ENCODE peak calls at places on chromosomes 6 and 20, in seven cellular contexts. L, E, B, O, P, Z and A are unnamed samples.

GRCh38 chr6:48184644-48185043 is 73.6 kb upstream of the PTCHD4 start:
- DNase-seq in L (no peak), E (no peak), B (no peak), O (peak), P (no peak), Z (no peak), A (peak)

GRCh38 chr6:168527451-168528210 is 86.6 kb downstream of the SMOC2 start:
- DNase-seq in L (no peak), E (no peak), B (peak), O (peak), P (no peak), Z (peak), A (no peak)

GRCh38 chr6:88535296-88535695 is 369.1 kb upstream of the CNR1 start:
- DNase-seq in L (no peak), E (no peak), B (no peak), O (no peak), P (peak), Z (no peak), A (no peak)

GRCh38 chr20:58557713-58558335 is 42.6 kb upstream of the APCDD1L start:
- DNase-seq in L (no peak), E (no peak), B (no peak), O (no peak), P (no peak), Z (no peak), A (peak)

GRCh38 chr6:137717074-137718073 is 149.7 kb upstream of the TNFAIP3 start:
- DNase-seq in L (no peak), E (no peak), B (no peak), O (no peak), P (peak), Z (peak), A (no peak)

GRCh38 chr6:150118642-150119041 is 24.2 kb upstream of the PPP1R14C start:
- DNase-seq in L (no peak), E (no peak), B (no peak), O (no peak), P (no peak), Z (no peak), A (no peak)

GRCh38 chr6:75852721-75853120 is 103.7 kb downstream of the MYO6 start:
- DNase-seq in L (no peak), E (no peak), B (peak), O (peak), P (peak), Z (peak), A (peak)

GRCh38 chr6:133093957-133094356 is 147.2 kb upstream of the EYA4 start:
- DNase-seq in L (no peak), E (no peak), B (no peak), O (no peak), P (no peak), Z (no peak), A (no peak)

GRCh38 chr6:34491091-34491430 is 25.2 kb downstream of the PACSIN1 start:
- DNase-seq in L (no peak), E (no peak), B (peak), O (peak), P (no peak), Z (peak), A (peak)

GRCh38 chr6:57097596-57097995 is 7.6 kb downstream of the ZNF451 start:
- DNase-seq in L (no peak), E (no peak), B (no peak), O (no peak), P (no peak), Z (no peak), A (no peak)

GRCh38 chr6:52284131-52284459 is 447 bp downstream of the MCM3 start:
- DNase-seq in L (peak), E (peak), B (no peak), O (peak), P (peak), Z (no peak), A (peak)

GRCh38 chr20:8777866-8778265 is 291.0 kb upstream of the PLCB4 start:
- DNase-seq in L (no peak), E (no peak), B (no peak), O (peak), P (no peak), Z (no peak), A (no peak)

GRCh38 chr20:32052090-32052791 is at the start of gene HCK:
- DNase-seq in L (peak), E (peak), B (no peak), O (no peak), P (peak), Z (no peak), A (no peak)

GRCh38 chr6:30227763-30228487 is 14.7 kb upstream of the TRIM26 start:
- DNase-seq in L (no peak), E (no peak), B (no peak), O (no peak), P (no peak), Z (no peak), A (no peak)

GRCh38 chr6:44002071-44002590 is 125.1 kb downstream of the MRPL14 start:
- DNase-seq in L (no peak), E (no peak), B (peak), O (no peak), P (no peak), Z (no peak), A (no peak)

GRCh38 chr6:79453558-79454042 is 83.6 kb downstream of the LCA5 start:
- DNase-seq in L (no peak), E (no peak), B (peak), O (peak), P (peak), Z (peak), A (peak)

GRCh38 chr20:661474-662288 is 8.7 kb upstream of the SRXN1 start:
- DNase-seq in L (no peak), E (no peak), B (no peak), O (no peak), P (no peak), Z (no peak), A (no peak)

GRCh38 chr20:664576-664975 is 11.0 kb downstream of the SCRT2 start:
- DNase-seq in L (no peak), E (no peak), B (no peak), O (no peak), P (no peak), Z (no peak), A (no peak)

GRCh38 chr20:663315-664090 is 10.5 kb upstream of the SRXN1 start:
- DNase-seq in L (no peak), E (no peak), B (peak), O (peak), P (no peak), Z (no peak), A (peak)

GRCh38 chr20:664151-664550 is 11.2 kb upstream of the SRXN1 start:
- DNase-seq in L (no peak), E (no peak), B (no peak), O (no peak), P (no peak), Z (no peak), A (no peak)

DNA sequence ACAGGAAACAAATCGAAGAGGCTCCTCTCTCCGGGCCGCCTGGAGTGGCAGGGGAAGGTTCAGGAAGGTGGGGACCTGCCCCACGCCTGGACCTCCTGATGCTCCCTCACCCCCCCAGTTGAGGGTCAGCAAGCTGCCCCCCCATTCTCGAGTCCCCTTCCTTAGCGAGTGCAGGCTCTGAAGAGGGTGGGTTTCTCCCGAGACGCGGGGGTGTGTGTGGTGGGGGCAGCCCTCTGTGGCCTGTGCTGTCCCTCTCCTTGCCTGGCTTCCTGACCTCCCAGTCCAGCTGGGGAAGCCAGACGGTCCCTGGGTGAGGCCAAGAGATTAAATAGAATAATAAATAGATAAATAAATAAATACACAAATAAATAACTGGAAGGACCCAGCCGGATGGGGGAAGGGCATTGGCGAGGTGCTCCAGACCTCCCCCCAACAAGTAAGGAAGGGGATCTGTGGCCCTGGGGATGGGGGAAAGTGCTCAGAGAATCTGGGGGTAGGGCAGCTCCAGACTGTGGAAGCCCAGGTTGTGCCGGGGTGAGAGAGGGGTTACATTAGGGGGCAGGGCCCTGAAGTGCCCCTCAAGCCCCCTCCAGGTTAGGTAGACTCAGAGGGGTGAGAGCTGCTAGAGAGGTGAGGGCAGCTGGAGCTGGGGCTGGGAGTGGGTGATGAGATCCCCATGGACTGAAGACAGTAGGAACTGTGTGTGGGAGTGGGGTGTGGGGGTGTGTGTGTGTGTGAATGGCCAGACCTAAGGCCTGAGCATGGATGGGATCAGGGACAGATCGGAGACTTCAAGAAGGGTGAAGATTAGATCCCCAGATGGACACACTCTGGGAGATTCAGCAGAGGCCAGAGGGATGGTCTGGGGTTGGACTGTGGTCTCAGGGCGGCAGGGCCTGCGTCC is 9.5 kb upstream of the SRXN1 start:
- DNase-seq in L (no peak), E (no peak), B (no peak), O (no peak), P (no peak), Z (no peak), A (no peak)
- H3K4me3 ChIP-seq in L (no peak), E (no peak), B (no peak), O (no peak), P (no peak), Z (no peak), A (no peak)

DNA sequence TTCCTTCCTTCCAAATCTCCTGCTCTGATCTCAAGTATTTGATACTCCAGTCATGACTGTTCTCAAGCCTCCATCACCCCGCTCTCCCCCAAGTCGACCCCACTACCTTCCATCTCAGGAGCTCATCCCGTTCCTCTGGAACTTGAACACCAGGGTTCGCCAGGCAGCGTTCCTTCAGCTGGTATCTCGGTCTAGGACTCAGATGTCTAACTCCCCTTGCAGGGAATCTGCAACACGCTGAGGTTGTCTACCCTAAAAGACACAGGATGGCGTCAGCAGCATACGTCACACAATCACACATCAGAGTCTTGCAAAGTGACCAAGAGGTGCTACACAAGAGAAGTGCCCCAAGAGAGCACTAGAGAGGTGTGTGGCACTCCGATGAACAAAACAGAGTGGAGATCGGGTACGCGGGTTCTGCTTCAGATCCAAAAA is 706 bp downstream of the ZNF184 start:
- DNase-seq in L (peak), E (peak), B (peak), O (peak), P (peak), Z (peak), A (peak)
- TF ChIP-seq CTCF in L (no peak), E (no peak), B (no peak), O (no peak), P (no peak), Z (no peak), A (no peak)

DNA sequence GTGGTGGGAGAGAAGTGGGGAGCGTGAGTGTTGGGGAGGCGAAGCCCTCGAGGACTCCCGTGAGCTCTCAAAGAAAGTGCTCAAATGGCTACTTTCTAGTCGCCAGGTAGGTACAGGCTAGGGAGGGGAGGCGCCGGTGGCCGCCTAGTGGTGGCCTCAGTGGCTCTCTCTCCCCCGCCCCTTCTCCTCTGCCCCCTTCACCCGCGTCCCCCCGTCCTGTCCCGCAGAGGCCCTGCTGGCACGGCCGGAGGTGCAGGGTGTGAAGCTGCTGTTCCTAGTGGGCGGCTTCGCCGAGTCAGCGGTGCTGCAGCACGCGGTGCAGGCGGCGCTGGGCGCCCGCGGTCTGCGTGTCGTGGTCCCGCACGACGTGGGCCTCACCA is 16.3 kb downstream of the ADISSP start:
- DNase-seq in L (no peak), E (no peak), B (no peak), O (no peak), P (no peak), Z (no peak), A (no peak)
- H3K4me3 ChIP-seq in L (no peak), E (peak), B (peak), O (no peak), P (no peak), Z (no peak), A (no peak)

GRCh38 chr6:18444176-18444575 is 57.0 kb downstream of the RNF144B start:
- DNase-seq in L (no peak), E (no peak), B (no peak), O (peak), P (no peak), Z (no peak), A (no peak)
- TF ChIP-seq CTCF in L (no peak), E (no peak), B (no peak), O (no peak), P (no peak), Z (no peak), A (no peak)

DNA sequence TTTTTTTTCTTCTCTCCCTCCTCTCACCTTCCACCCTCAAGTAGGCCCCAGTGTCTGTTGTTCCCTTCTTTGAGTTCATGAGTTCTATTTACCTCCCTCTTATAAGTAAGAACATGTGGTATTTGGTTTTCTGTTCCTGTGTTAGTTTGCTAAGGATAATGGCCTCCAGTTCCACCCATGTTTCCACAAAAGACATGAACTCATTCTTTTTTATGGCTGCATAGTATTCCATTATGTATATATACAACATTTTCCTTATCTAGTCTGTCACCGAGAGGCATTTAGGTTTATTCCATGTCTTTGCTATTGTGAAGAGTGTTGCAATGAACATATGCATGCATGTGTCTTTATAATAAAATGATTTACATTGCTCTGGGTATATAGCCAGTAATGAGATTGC is 147.9 kb downstream of the PDE7B start:
- DNase-seq in L (no peak), E (no peak), B (no peak), O (no peak), P (no peak), Z (no peak), A (no peak)
- H3K4me3 ChIP-seq in L (no peak), E (no peak), B (no peak), O (no peak), P (no peak), Z (no peak), A (no peak)

DNA sequence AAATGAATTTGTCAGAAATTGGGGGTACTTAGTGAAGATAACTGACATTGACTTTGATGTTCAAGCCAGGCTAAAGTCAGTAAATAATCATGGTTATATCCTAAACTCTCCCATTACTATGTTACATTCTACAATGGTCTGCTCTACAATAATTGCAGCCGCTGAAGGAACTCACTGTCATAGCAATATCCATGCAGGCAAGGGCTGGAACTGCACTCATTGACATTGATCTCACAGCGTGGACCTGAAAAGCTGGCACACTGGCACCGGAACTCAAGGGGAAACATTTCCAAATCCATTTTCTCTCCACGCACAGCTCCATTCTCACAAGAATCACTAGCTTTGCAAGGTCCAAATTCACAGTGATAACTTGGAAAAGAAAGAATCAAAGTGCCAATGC is 702.7 kb downstream of the EYS start:
- DNase-seq in L (no peak), E (no peak), B (no peak), O (no peak), P (no peak), Z (no peak), A (no peak)
- TF ChIP-seq CTCF in L (no peak), E (no peak), B (no peak), O (no peak), P (no peak), Z (no peak), A (no peak)

GRCh38 chr20:50008007-50008406 is 25.2 kb downstream of the SNAI1 start:
- DNase-seq in L (no peak), E (no peak), B (no peak), O (no peak), P (no peak), Z (no peak), A (no peak)

GRCh38 chr20:50007369-50007768 is 24.6 kb downstream of the SNAI1 start:
- DNase-seq in L (no peak), E (no peak), B (no peak), O (no peak), P (no peak), Z (no peak), A (no peak)

GRCh38 chr20:50012282-50013263 is 29.8 kb downstream of the SNAI1 start:
- DNase-seq in L (no peak), E (no peak), B (no peak), O (no peak), P (peak), Z (no peak), A (no peak)

GRCh38 chr20:50013976-50014375 is 31.2 kb downstream of the SNAI1 start:
- DNase-seq in L (no peak), E (no peak), B (no peak), O (no peak), P (no peak), Z (no peak), A (no peak)

DNA sequence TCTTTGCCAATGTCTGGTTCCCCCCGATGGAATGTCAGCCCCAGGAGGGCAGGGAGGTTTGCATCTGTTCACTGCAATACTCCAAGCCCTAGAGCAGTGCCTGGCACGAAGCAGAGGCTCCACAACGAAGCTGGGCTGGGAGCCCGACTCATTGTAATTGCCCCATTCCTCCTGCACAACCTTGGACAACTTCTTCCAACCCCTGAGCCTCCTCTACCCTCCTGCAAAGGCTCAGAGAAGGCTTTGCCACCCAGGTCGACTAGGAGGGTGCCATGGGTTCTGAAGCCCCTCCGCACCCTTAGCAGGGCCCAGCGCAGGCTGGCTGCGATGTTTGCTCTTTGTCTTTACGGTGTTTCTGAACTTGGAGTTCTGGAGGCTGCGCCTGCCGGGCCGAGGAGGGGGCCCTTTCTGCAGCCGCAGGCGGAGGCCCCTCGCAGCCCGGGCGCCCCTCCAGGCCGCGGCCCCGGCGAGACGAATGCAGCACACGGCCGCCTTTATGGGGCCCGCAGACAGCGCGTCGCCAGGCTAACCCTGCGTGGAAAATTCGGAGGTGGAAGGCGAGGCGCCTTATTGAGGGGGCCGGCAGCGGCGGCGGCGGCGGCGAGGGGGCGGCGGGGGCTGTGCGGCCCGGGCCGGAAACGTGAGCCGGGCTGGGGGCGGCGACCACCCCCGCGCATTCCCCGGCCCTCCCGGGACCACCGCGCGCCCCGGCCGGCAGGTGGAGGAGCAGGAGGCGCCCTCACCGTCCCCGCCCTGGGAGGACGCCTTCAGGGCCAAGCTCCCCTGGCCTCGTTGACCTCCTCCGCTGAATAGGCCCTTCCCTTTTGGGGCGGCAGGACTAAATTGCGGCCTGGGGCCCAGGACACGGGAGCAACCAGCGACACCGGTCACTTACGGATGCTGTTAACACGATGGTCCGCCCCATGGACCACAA is 27.0 kb downstream of the SNAI1 start:
- DNase-seq in L (no peak), E (no peak), B (no peak), O (no peak), P (no peak), Z (no peak), A (no peak)
- H3K4me3 ChIP-seq in L (no peak), E (peak), B (no peak), O (no peak), P (no peak), Z (no peak), A (no peak)

DNA sequence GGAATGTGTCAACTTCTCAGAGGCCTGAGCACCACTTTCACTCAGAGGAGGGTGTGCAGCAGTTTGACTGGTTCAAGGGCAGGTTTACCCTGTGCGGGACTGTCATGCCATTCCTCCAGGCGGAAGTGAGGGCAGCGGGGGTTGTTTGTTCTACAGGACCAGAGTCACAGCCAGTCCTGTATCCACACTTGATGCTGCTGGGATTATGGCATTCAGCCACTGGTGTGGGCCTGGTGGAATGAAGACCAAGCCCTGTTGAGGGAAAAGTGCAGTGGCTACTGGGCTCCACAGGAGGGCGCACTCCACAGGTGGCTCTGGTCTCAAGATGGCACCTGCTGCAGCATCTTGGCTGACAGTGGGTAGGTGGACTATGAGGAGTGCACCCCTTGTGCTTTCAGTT is 14.8 kb downstream of the SEMG2 start:
- DNase-seq in L (peak), E (no peak), B (no peak), O (no peak), P (peak), Z (no peak), A (no peak)
- TF ChIP-seq CTCF in L (no peak), E (no peak), B (peak), O (peak), P (peak), Z (peak), A (peak)